ENCODE peak calls at places on chromosomes 16 and 17, in six cellular contexts. One of them, this sample, is unnamed.

GRCh38 chr16:11632455-11632921 is 35.8 kb upstream of the SNN start:
- DNase-seq in substantia nigra: peak
- DNase-seq in K562: no peak
- DNase-seq in astrocyte of the spinal cord: peak
- DNase-seq in GM06990: no peak
- DNase-seq in endodermal cell: peak
- DNase-seq in this sample: no peak

GRCh38 chr17:81409190-81409935 is 14.1 kb downstream of the BAHCC1 start:
- DNase-seq in endodermal cell: peak
- DNase-seq in astrocyte of the spinal cord: no peak
- DNase-seq in K562: peak
- DNase-seq in GM06990: no peak
- DNase-seq in substantia nigra: peak
- DNase-seq in this sample: no peak

GRCh38 chr17:78573955-78574354 is 3.2 kb downstream of the DNAH17 start:
- DNase-seq in endodermal cell: no peak
- DNase-seq in K562: peak
- DNase-seq in GM06990: no peak
- DNase-seq in astrocyte of the spinal cord: no peak
- DNase-seq in substantia nigra: no peak
- DNase-seq in this sample: peak

GRCh38 chr16:87895641-87896141 is 26.4 kb upstream of the SLC7A5 start:
- DNase-seq in astrocyte of the spinal cord: peak
- DNase-seq in K562: no peak
- DNase-seq in endodermal cell: no peak
- DNase-seq in GM06990: peak
- DNase-seq in substantia nigra: peak
- DNase-seq in this sample: no peak

GRCh38 chr16:61074324-61074723 is 961.9 kb downstream of the CDH8 start:
- DNase-seq in GM06990: no peak
- DNase-seq in substantia nigra: no peak
- DNase-seq in K562: no peak
- DNase-seq in endodermal cell: no peak
- DNase-seq in astrocyte of the spinal cord: no peak
- DNase-seq in this sample: no peak

GRCh38 chr17:35788504-35788998 is 6.9 kb downstream of the MMP28 start:
- DNase-seq in endodermal cell: no peak
- DNase-seq in astrocyte of the spinal cord: peak
- DNase-seq in K562: no peak
- DNase-seq in GM06990: no peak
- DNase-seq in substantia nigra: no peak
- DNase-seq in this sample: no peak

GRCh38 chr16:87186440-87186839 is 130.8 kb downstream of the C16orf95 start:
- DNase-seq in substantia nigra: no peak
- DNase-seq in K562: no peak
- DNase-seq in endodermal cell: no peak
- DNase-seq in astrocyte of the spinal cord: no peak
- DNase-seq in GM06990: no peak
- DNase-seq in this sample: no peak

GRCh38 chr17:81977211-81978091 is at the start of gene ASPSCR1:
- DNase-seq in K562: peak
- DNase-seq in astrocyte of the spinal cord: peak
- DNase-seq in GM06990: peak
- DNase-seq in endodermal cell: peak
- DNase-seq in substantia nigra: peak
- DNase-seq in this sample: peak

GRCh38 chr17:72656114-72656763 is 436.2 kb downstream of the SLC39A11 start:
- DNase-seq in GM06990: no peak
- DNase-seq in substantia nigra: peak
- DNase-seq in astrocyte of the spinal cord: no peak
- DNase-seq in endodermal cell: no peak
- DNase-seq in K562: no peak
- DNase-seq in this sample: no peak

GRCh38 chr16:86669937-86670772 is 91.8 kb downstream of the FOXL1 start:
- DNase-seq in endodermal cell: no peak
- DNase-seq in astrocyte of the spinal cord: peak
- DNase-seq in K562: no peak
- DNase-seq in GM06990: no peak
- DNase-seq in substantia nigra: no peak
- DNase-seq in this sample: peak

GRCh38 chr16:47058295-47059086 is 85.0 kb upstream of the DNAJA2 start:
- DNase-seq in GM06990: no peak
- DNase-seq in K562: no peak
- DNase-seq in astrocyte of the spinal cord: no peak
- DNase-seq in endodermal cell: peak
- DNase-seq in substantia nigra: no peak
- DNase-seq in this sample: no peak

GRCh38 chr17:30969989-30970680 is 704 bp upstream of the RNF135 start:
- DNase-seq in substantia nigra: no peak
- DNase-seq in astrocyte of the spinal cord: peak
- DNase-seq in GM06990: no peak
- DNase-seq in endodermal cell: peak
- DNase-seq in K562: no peak
- DNase-seq in this sample: peak

GRCh38 chr16:57611184-57611583 is 17.2 kb upstream of the ADGRG1 start:
- DNase-seq in GM06990: no peak
- DNase-seq in astrocyte of the spinal cord: peak
- DNase-seq in K562: no peak
- DNase-seq in substantia nigra: no peak
- DNase-seq in endodermal cell: no peak
- DNase-seq in this sample: no peak

GRCh38 chr17:59275618-59276017 is 55.3 kb downstream of the GDPD1 start:
- DNase-seq in GM06990: no peak
- DNase-seq in endodermal cell: no peak
- DNase-seq in substantia nigra: no peak
- DNase-seq in astrocyte of the spinal cord: no peak
- DNase-seq in K562: no peak
- DNase-seq in this sample: no peak

GRCh38 chr16:70252355-70252988 is 732 bp upstream of the EXOSC6 start:
- DNase-seq in K562: peak
- DNase-seq in astrocyte of the spinal cord: no peak
- DNase-seq in substantia nigra: no peak
- DNase-seq in endodermal cell: peak
- DNase-seq in GM06990: no peak
- DNase-seq in this sample: peak

This sample was measured in psoas muscle.